ENCODE peak calls at places on chromosomes 7 and 10, in ten cellular contexts. H is spleen, F is ovary, O is stomach, T is testis, Y is sigmoid colon, I is heart left ventricle, X is adrenal gland, G is IMR-90, N is suprapubic skin. K is an unnamed sample.

GRCh38 chr10:119316002-119316358 is 108.6 kb downstream of the GRK5 start:
- DNase-seq in H (no peak), F (no peak), O (no peak), T (no peak), Y (no peak), I (peak), X (no peak), G (no peak), N (no peak), K (no peak)

GRCh38 chr7:129634361-129635034 is 23.0 kb downstream of the NRF1 start:
- DNase-seq in H (no peak), F (no peak), O (no peak), T (no peak), Y (no peak), I (no peak), X (no peak), G (no peak), N (no peak), K (no peak)

GRCh38 chr7:67019562-67020390 is 23.1 kb downstream of the TYW1 start:
- DNase-seq in H (no peak), F (no peak), O (no peak), T (no peak), Y (peak), I (no peak), X (peak), G (peak), N (no peak), K (no peak)

GRCh38 chr10:103350175-103350521 is 792 bp downstream of the PCGF6 start:
- DNase-seq in H (no peak), F (no peak), O (no peak), T (no peak), Y (no peak), I (no peak), X (peak), G (no peak), N (no peak), K (no peak)

GRCh38 chr7:50276446-50276845 is 28.1 kb upstream of the IKZF1 start:
- DNase-seq in H (no peak), F (no peak), O (no peak), T (no peak), Y (no peak), I (no peak), X (no peak), G (no peak), N (no peak), K (no peak)

GRCh38 chr10:110864662-110865140 is 7.0 kb upstream of the PDCD4 start:
- DNase-seq in H (no peak), F (no peak), O (no peak), T (no peak), Y (no peak), I (no peak), X (no peak), G (no peak), N (no peak), K (no peak)

GRCh38 chr7:35495377-35495776 is 199.6 kb downstream of the HERPUD2 start:
- DNase-seq in H (no peak), F (no peak), O (no peak), T (no peak), Y (no peak), I (no peak), X (no peak), G (no peak), N (no peak), K (no peak)

GRCh38 chr7:30459591-30460245 is 18.9 kb downstream of the NOD1 start:
- DNase-seq in H (no peak), F (peak), O (no peak), T (peak), Y (peak), I (no peak), X (peak), G (peak), N (no peak), K (peak)

GRCh38 chr10:84696610-84697009 is 368.2 kb downstream of the CCSER2 start:
- DNase-seq in H (no peak), F (no peak), O (no peak), T (no peak), Y (no peak), I (no peak), X (no peak), G (no peak), N (no peak), K (no peak)

DNA sequence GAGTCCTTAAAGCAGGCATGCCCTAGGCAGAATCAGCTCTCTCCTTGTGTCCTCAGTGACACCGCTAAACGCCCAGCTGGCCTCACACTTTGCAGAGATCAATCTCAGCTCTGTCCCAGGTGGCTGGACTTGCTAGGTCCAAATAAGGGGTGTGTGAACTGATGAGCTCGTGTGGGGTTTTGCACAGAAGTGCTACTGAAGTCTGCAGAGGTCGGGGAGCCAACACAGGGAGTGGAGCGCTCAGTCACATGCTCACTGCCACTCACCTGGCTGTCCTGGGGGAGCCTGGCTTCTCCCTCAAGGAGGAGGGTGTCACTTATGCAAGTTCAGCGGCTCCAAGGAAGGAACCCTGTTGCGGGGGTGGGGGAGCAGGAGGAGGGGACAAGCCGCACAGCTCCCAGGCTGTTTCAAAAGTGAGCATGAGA is 2.0 kb downstream of the ELN start:
- DNase-seq in H (no peak), F (no peak), O (no peak), T (peak), Y (no peak), I (peak), X (peak), G (no peak), N (no peak), K (no peak)
- H3K4me3 ChIP-seq in H (peak), F (peak), O (peak), T (peak), Y (peak), I (peak), X (no peak), G (no peak), N (peak), K (peak)

DNA sequence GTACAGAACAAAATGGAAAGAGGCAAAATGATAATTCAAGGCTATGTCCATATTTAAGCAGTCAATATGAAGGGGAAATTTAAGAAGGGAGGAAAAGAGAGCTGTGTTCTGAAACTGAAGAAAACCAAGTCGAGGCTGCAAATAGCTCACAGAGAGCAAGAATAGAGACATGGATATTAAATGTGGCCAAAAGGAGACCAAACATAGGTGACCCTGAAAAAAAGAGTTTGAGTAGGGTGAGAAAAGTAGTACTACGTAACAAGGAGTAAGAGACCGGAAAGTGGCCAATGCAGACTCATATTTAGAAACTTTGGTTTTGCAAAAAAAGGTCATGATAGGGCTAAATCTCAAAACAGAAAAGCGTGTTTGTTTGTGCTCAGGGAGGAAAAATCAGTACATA is 84.6 kb downstream of the GNAT3 start:
- DNase-seq in H (no peak), F (no peak), O (no peak), T (no peak), Y (no peak), I (no peak), X (no peak), G (no peak), N (no peak), K (no peak)
- TF ChIP-seq POLR2A in H (no peak), F (no peak), O (no peak), T (no peak), Y (no peak), I (no peak), X (no peak), G (no peak), N (no peak), K (no peak)

GRCh38 chr7:97004931-97005763 is at the start of gene DLX6:
- DNase-seq in H (no peak), F (peak), O (no peak), T (peak), Y (peak), I (no peak), X (peak), G (peak), N (peak), K (peak)
- H3K4me3 ChIP-seq in H (peak), F (peak), O (peak), T (peak), Y (peak), I (peak), X (no peak), G (peak), N (peak), K (no peak)

GRCh38 chr7:156640257-156640948 is at the start of gene RNF32:
- DNase-seq in H (peak), F (peak), O (peak), T (peak), Y (peak), I (peak), X (peak), G (peak), N (peak), K (peak)
- TF ChIP-seq POLR2A in H (no peak), F (peak), O (peak), T (no peak), Y (no peak), I (no peak), X (peak), G (peak), N (no peak), K (peak)

GRCh38 chr10:48935141-48935540 is 4.5 kb downstream of the LRRC18 start:
- DNase-seq in H (no peak), F (no peak), O (no peak), T (no peak), Y (no peak), I (no peak), X (peak), G (no peak), N (peak), K (no peak)
- H3K4me3 ChIP-seq in H (no peak), F (no peak), O (no peak), T (no peak), Y (no peak), I (no peak), X (no peak), G (no peak), N (no peak), K (no peak)

GRCh38 chr7:27100601-27101187 is 1.8 kb downstream of the HOXA2 start:
- DNase-seq in H (no peak), F (no peak), O (no peak), T (no peak), Y (no peak), I (no peak), X (no peak), G (peak), N (no peak), K (no peak)
- TF ChIP-seq POLR2A in H (no peak), F (no peak), O (no peak), T (no peak), Y (no peak), I (no peak), X (no peak), G (peak), N (no peak), K (no peak)

GRCh38 chr10:55631071-55631654 is 729.9 kb downstream of the ZWINT start:
- DNase-seq in H (peak), F (no peak), O (peak), T (peak), Y (no peak), I (peak), X (peak), G (no peak), N (no peak), K (peak)
- H3K4me3 ChIP-seq in H (peak), F (peak), O (peak), T (peak), Y (peak), I (peak), X (peak), G (no peak), N (peak), K (peak)